ENCODE peak calls at places on chromosomes 2 and 18, in six cellular contexts. M, R, Q, P, S and V are unnamed samples.

GRCh38 chr2:28588231-28588725 is 92.4 kb downstream of the PLB1 start:
- DNase-seq in P (no peak), R (peak; percentile 26), Q (no peak), M (no peak), S (peak; percentile 39), V (no peak)

GRCh38 chr2:157946919-157947557 is 70.9 kb upstream of the ACVR1 start:
- DNase-seq in P (no peak), M (no peak), Q (no peak), S (no peak), R (no peak), V (no peak)

GRCh38 chr2:161243873-161244272 is 64.4 kb upstream of the PSMD14 start:
- DNase-seq in Q (no peak), S (no peak), P (no peak), M (no peak), R (no peak), V (no peak)

GRCh38 chr2:144500567-144500966 is 19.4 kb downstream of the ZEB2 start:
- DNase-seq in P (no peak), R (no peak), Q (no peak), S (no peak), M (no peak), V (no peak)

GRCh38 chr2:102657770-102658169 is 38.4 kb downstream of the SLC9A2 start:
- DNase-seq in P (no peak), R (no peak), M (no peak), Q (no peak), S (no peak), V (no peak)

GRCh38 chr2:20361903-20362302 is 11.3 kb upstream of the PUM2 start:
- DNase-seq in P (no peak), R (no peak), S (peak; percentile 47), M (no peak), Q (no peak), V (no peak)

GRCh38 chr18:48333563-48333962 is 75.6 kb downstream of the ZBTB7C start:
- DNase-seq in Q (no peak), M (no peak), R (no peak), P (no peak), S (no peak), V (no peak)

GRCh38 chr18:72375628-72376027 is 168.5 kb downstream of the CBLN2 start:
- DNase-seq in M (no peak), R (no peak), Q (no peak), S (no peak), P (no peak), V (no peak)

GRCh38 chr2:207163053-207163814 is 2.5 kb downstream of the KLF7 start:
- DNase-seq in Q (no peak), S (peak; percentile 96), P (peak; percentile 45), R (peak; percentile 56), M (no peak), V (peak; percentile 93)

GRCh38 chr2:165440367-165440766 is 29.1 kb upstream of the CSRNP3 start:
- DNase-seq in M (no peak), S (peak; percentile 4), P (no peak), Q (no peak), R (no peak), V (no peak)

GRCh38 chr18:79366177-79367094 is 29.3 kb upstream of the NFATC1 start:
- DNase-seq in M (no peak), Q (no peak), P (no peak), S (no peak), R (no peak), V (no peak)

GRCh38 chr2:176181551-176181950 is 6.9 kb upstream of the HOXD1 start:
- DNase-seq in S (no peak), R (no peak), P (no peak), Q (no peak), M (no peak), V (no peak)

GRCh38 chr2:240739797-240740196 is 48.1 kb downstream of the AQP12A start:
- DNase-seq in P (no peak), R (no peak), S (no peak), Q (no peak), M (no peak), V (no peak)

GRCh38 chr2:68714866-68715265 is 19.7 kb upstream of the ARHGAP25 start:
- DNase-seq in R (peak; percentile 76), S (no peak), Q (peak; percentile 33), M (no peak), P (peak; percentile 49), V (no peak)

GRCh38 chr2:120763516-120763915 is 27.8 kb downstream of the GLI2 start:
- DNase-seq in M (peak; percentile 64), R (no peak), Q (no peak), S (no peak), P (no peak), V (no peak)

GRCh38 chr18:61400714-61401113 is 67.5 kb downstream of the CDH20 start:
- DNase-seq in P (no peak), Q (no peak), R (no peak), S (peak; percentile 70), M (no peak), V (peak; percentile 17)

GRCh38 chr2:120398961-120399888 is 53.3 kb downstream of the INHBB start:
- DNase-seq in Q (no peak), M (no peak), R (no peak), S (peak; percentile 37), P (peak; percentile 30), V (no peak)

GRCh38 chr2:44155577-44156446 is 12.9 kb upstream of the PPM1B start:
- DNase-seq in S (peak; percentile 34), Q (no peak), P (no peak), M (no peak), R (no peak), V (no peak)

GRCh38 chr2:218882463-218882821 is 1.8 kb downstream of the WNT10A start:
- DNase-seq in R (no peak), P (no peak), Q (no peak), S (no peak), M (no peak), V (no peak)

GRCh38 chr18:37251679-37252078 is 313.9 kb downstream of the CELF4 start:
- DNase-seq in Q (no peak), M (no peak), R (peak; percentile 11), S (no peak), P (peak; percentile 32), V (no peak)

GRCh38 chr2:145431181-145431951 is 911.4 kb upstream of the ZEB2 start:
- DNase-seq in Q (no peak), M (no peak), P (no peak), S (peak; percentile 4), R (peak; percentile 78), V (no peak)

GRCh38 chr18:58867281-58867961 is 2.7 kb downstream of the ZNF532 start:
- DNase-seq in Q (no peak), S (no peak), R (no peak), M (no peak), P (no peak), V (no peak)

GRCh38 chr2:63054812-63055509 is 4.3 kb downstream of the OTX1 start:
- DNase-seq in M (no peak), S (no peak), P (no peak), R (no peak), Q (peak; percentile 24), V (no peak)

GRCh38 chr2:81853331-81853730 is 1548.8 kb upstream of the LRRTM1 start:
- DNase-seq in S (peak; percentile 77), Q (no peak), M (no peak), R (no peak), P (no peak), V (no peak)

GRCh38 chr2:215982465-215982875 is 30.9 kb downstream of the MREG start:
- DNase-seq in M (no peak), S (peak; percentile 95), P (peak; percentile 62), R (peak; percentile 35), Q (peak; percentile 20), V (no peak)

GRCh38 chr2:207881902-207882301 is 112.2 kb upstream of the FZD5 start:
- DNase-seq in S (no peak), P (no peak), R (no peak), Q (no peak), M (no peak), V (no peak)

GRCh38 chr2:65081232-65081685 is 25.0 kb downstream of the CEP68 start:
- DNase-seq in R (peak; percentile 43), M (no peak), S (no peak), Q (no peak), P (no peak), V (peak; percentile 68)

GRCh38 chr2:23385351-23385747 is 370 bp downstream of the KLHL29 start:
- DNase-seq in R (peak; percentile 27), S (peak; percentile 59), M (no peak), Q (peak; percentile 59), P (no peak), V (no peak)

GRCh38 chr18:76452357-76452756 is 42.7 kb downstream of the ZNF516 start:
- DNase-seq in S (peak; percentile 60), Q (no peak), R (peak; percentile 3), M (no peak), P (no peak), V (no peak)

GRCh38 chr2:79860233-79861058 is 347.6 kb downstream of the CTNNA2 start:
- DNase-seq in Q (no peak), M (no peak), S (peak; percentile 53), R (peak; percentile 38), P (no peak), V (no peak)

GRCh38 chr2:73253901-73254300 is 19.8 kb downstream of the CCT7 start:
- DNase-seq in Q (peak; percentile 41), R (peak; percentile 25), S (no peak), P (no peak), M (no peak), V (no peak)

GRCh38 chr2:43278683-43279220 is 52.3 kb upstream of the ZFP36L2 start:
- DNase-seq in R (no peak), M (no peak), Q (no peak), P (no peak), S (no peak), V (no peak)

GRCh38 chr18:24600076-24600654 is 139.7 kb downstream of the HRH4 start:
- DNase-seq in S (peak; percentile 57), P (no peak), Q (peak; percentile 34), R (peak; percentile 32), M (no peak), V (peak; percentile 4)

GRCh38 chr2:24203029-24203786 is 28.4 kb downstream of the FAM228A start:
- DNase-seq in P (no peak), R (no peak), M (no peak), S (no peak), Q (no peak), V (no peak)

GRCh38 chr2:41907716-41908328 is 140.0 kb upstream of the PKDCC start:
- DNase-seq in R (no peak), Q (no peak), M (no peak), P (no peak), S (peak; percentile 35), V (no peak)

GRCh38 chr2:10285578-10286198 is 17.0 kb upstream of the HPCAL1 start:
- DNase-seq in M (peak; percentile 94), P (peak; percentile 84), S (peak; percentile 65), Q (no peak), R (peak; percentile 90), V (no peak)